ENCODE peak calls at places on chromosomes 3 and 15, in four cellular contexts. F is left lung, U is fibroblast of lung, P is A549. H is an unnamed sample.

GRCh38 chr15:63067976-63068743 is 25.6 kb downstream of the TPM1 start:
- DNase-seq in F (no peak), P (peak), U (no peak), H (no peak)

GRCh38 chr15:64105113-64105704 is 9.4 kb downstream of the SNX1 start:
- DNase-seq in F (no peak), P (no peak), U (peak), H (no peak)

GRCh38 chr3:150739877-150740645 is 22.9 kb downstream of the SIAH2 start:
- DNase-seq in U (no peak), P (no peak), F (no peak), H (no peak)

GRCh38 chr3:101962055-101962454 is 112.7 kb downstream of the NFKBIZ start:
- DNase-seq in U (peak), F (no peak), P (no peak), H (no peak)

GRCh38 chr3:9397911-9398714 is 698 bp downstream of the SETD5 start:
- DNase-seq in U (peak), P (peak), F (peak), H (no peak)

GRCh38 chr3:14640157-14640562 is 11.4 kb upstream of the CCDC174 start:
- DNase-seq in U (no peak), P (peak), F (no peak), H (no peak)

GRCh38 chr3:47266709-47267489 is 15.7 kb downstream of the KIF9 start:
- DNase-seq in P (peak), U (peak), F (peak), H (peak)

GRCh38 chr3:107117922-107118576 is 259.2 kb upstream of the CCDC54 start:
- DNase-seq in P (peak), U (peak), F (no peak), H (peak)

GRCh38 chr3:32421991-32422859 is 30.6 kb downstream of the CMTM7 start:
- DNase-seq in U (peak), F (peak), P (peak), H (peak)

GRCh38 chr15:26126070-26126469 is 262.9 kb upstream of the ATP10A start:
- DNase-seq in P (no peak), F (no peak), U (no peak), H (no peak)

GRCh38 chr3:63328386-63328785 is 50.3 kb downstream of the SYNPR start:
- DNase-seq in F (no peak), P (no peak), U (peak), H (peak)

GRCh38 chr3:143771258-143771657 is 77.0 kb downstream of the SLC9A9 start:
- DNase-seq in F (no peak), U (no peak), P (no peak), H (no peak)

GRCh38 chr3:51669241-51670052 is 1.6 kb upstream of the TEX264 start:
- DNase-seq in F (peak), P (peak), U (peak), H (peak)

GRCh38 chr3:71062920-71063767 is 520.4 kb downstream of the FOXP1 start:
- DNase-seq in P (no peak), F (no peak), U (peak), H (no peak)

GRCh38 chr3:108494862-108495531 is 15.4 kb downstream of the MYH15 start:
- DNase-seq in P (no peak), F (no peak), U (no peak), H (no peak)

GRCh38 chr3:10524799-10525301 is 19.5 kb upstream of the ATP2B2 start:
- DNase-seq in F (no peak), P (no peak), U (no peak), H (no peak)

GRCh38 chr3:117997201-117998049 is 1037.2 kb downstream of the IGSF11 start:
- DNase-seq in F (peak), U (peak), P (peak), H (peak)
- TF ChIP-seq CTCF in F (peak), U (peak), P (peak), H (peak)

GRCh38 chr3:33882296-33882695 is 83.9 kb downstream of the PDCD6IP start:
- DNase-seq in P (no peak), F (no peak), U (no peak), H (no peak)
- H3K4me3 ChIP-seq in P (no peak), F (no peak), U (no peak), H (no peak)

GRCh38 chr15:88241461-88241860 is 15.1 kb downstream of the NTRK3 start:
- DNase-seq in F (no peak), P (no peak), U (no peak), H (no peak)
- TF ChIP-seq CTCF in F (no peak), P (no peak), U (no peak), H (no peak)

GRCh38 chr3:175957427-175957826 is 1098.3 kb downstream of the NAALADL2 start:
- DNase-seq in F (no peak), P (no peak), U (no peak), H (no peak)
- H3K4me3 ChIP-seq in F (no peak), P (no peak), U (no peak), H (no peak)

GRCh38 chr3:110419096-110419495 is 652.5 kb upstream of the NECTIN3 start:
- DNase-seq in U (no peak), P (peak), F (no peak), H (no peak)
- TF ChIP-seq CTCF in U (no peak), P (peak), F (no peak), H (no peak)

GRCh38 chr15:101444015-101444414 is 45.5 kb downstream of the PCSK6 start:
- DNase-seq in U (no peak), P (no peak), F (no peak), H (no peak)
- H3K4me3 ChIP-seq in U (no peak), P (no peak), F (no peak), H (no peak)

GRCh38 chr3:127820221-127820870 is 2.0 kb downstream of the MGLL start:
- DNase-seq in F (no peak), U (peak), P (peak), H (no peak)
- TF ChIP-seq CTCF in F (no peak), U (peak), P (no peak), H (peak)

GRCh38 chr15:42576776-42577175 is 1.4 kb downstream of the STARD9 start:
- DNase-seq in P (no peak), F (no peak), U (no peak), H (no peak)
- H3K4me3 ChIP-seq in P (no peak), F (peak), U (no peak), H (no peak)